ENCODE peak calls at places on chromosomes 13 and 19, in seven cellular contexts. One of them, this sample, is unnamed.

GRCh38 chr19:14167594-14168138 is 31.3 kb upstream of the ASF1B start:
- DNase-seq in ascending aorta: no peak
- DNase-seq in ACHN: no peak
- DNase-seq in cardiac fibroblast: no peak
- DNase-seq in pancreas: no peak
- DNase-seq in SHP77: no peak
- DNase-seq in anterior cingulate cortex: no peak
- DNase-seq in this sample: no peak

GRCh38 chr13:112618501-112618900 is 30.5 kb upstream of the TUBGCP3 start:
- DNase-seq in anterior cingulate cortex: no peak
- DNase-seq in ascending aorta: no peak
- DNase-seq in ACHN: no peak
- DNase-seq in SHP77: peak
- DNase-seq in pancreas: no peak
- DNase-seq in cardiac fibroblast: no peak
- DNase-seq in this sample: no peak

GRCh38 chr13:86282450-86282849 is 483.2 kb upstream of the SLITRK6 start:
- DNase-seq in SHP77: no peak
- DNase-seq in cardiac fibroblast: no peak
- DNase-seq in pancreas: no peak
- DNase-seq in anterior cingulate cortex: no peak
- DNase-seq in ascending aorta: no peak
- DNase-seq in ACHN: peak
- DNase-seq in this sample: no peak

GRCh38 chr19:13055213-13056051 is 47.2 kb downstream of the LYL1 start:
- DNase-seq in cardiac fibroblast: peak
- DNase-seq in ascending aorta: peak
- DNase-seq in SHP77: no peak
- DNase-seq in ACHN: peak
- DNase-seq in anterior cingulate cortex: peak
- DNase-seq in pancreas: peak
- DNase-seq in this sample: peak

GRCh38 chr13:45879666-45880065 is 28.1 kb upstream of the SIAH3 start:
- DNase-seq in ascending aorta: no peak
- DNase-seq in ACHN: peak
- DNase-seq in cardiac fibroblast: peak
- DNase-seq in pancreas: no peak
- DNase-seq in SHP77: peak
- DNase-seq in anterior cingulate cortex: no peak
- DNase-seq in this sample: peak

GRCh38 chr13:48334534-48335127 is 31.1 kb downstream of the RB1 start:
- DNase-seq in anterior cingulate cortex: no peak
- DNase-seq in ascending aorta: no peak
- DNase-seq in ACHN: peak
- DNase-seq in SHP77: peak
- DNase-seq in pancreas: no peak
- DNase-seq in cardiac fibroblast: peak
- DNase-seq in this sample: no peak

GRCh38 chr19:56291857-56292256 is 19.3 kb downstream of the EDDM13 start:
- DNase-seq in pancreas: no peak
- DNase-seq in cardiac fibroblast: no peak
- DNase-seq in ascending aorta: no peak
- DNase-seq in anterior cingulate cortex: no peak
- DNase-seq in SHP77: no peak
- DNase-seq in ACHN: no peak
- DNase-seq in this sample: no peak

GRCh38 chr13:109629737-109630136 is 156.6 kb downstream of the IRS2 start:
- DNase-seq in cardiac fibroblast: no peak
- DNase-seq in ACHN: no peak
- DNase-seq in SHP77: no peak
- DNase-seq in pancreas: no peak
- DNase-seq in ascending aorta: no peak
- DNase-seq in anterior cingulate cortex: no peak
- DNase-seq in this sample: no peak

GRCh38 chr19:13794752-13795589 is at the start of gene ZSWIM4:
- DNase-seq in ACHN: peak
- DNase-seq in anterior cingulate cortex: peak
- DNase-seq in cardiac fibroblast: peak
- DNase-seq in ascending aorta: peak
- DNase-seq in SHP77: peak
- DNase-seq in pancreas: peak
- DNase-seq in this sample: peak

GRCh38 chr19:34662919-34663318 is 14.0 kb downstream of the SCGB2B2 start:
- DNase-seq in ascending aorta: no peak
- DNase-seq in SHP77: peak
- DNase-seq in anterior cingulate cortex: no peak
- DNase-seq in cardiac fibroblast: peak
- DNase-seq in pancreas: no peak
- DNase-seq in ACHN: peak
- DNase-seq in this sample: no peak

GRCh38 chr13:45306966-45307365 is 34.0 kb downstream of the TPT1 start:
- DNase-seq in SHP77: no peak
- DNase-seq in ascending aorta: no peak
- DNase-seq in pancreas: no peak
- DNase-seq in anterior cingulate cortex: peak
- DNase-seq in cardiac fibroblast: no peak
- DNase-seq in ACHN: no peak
- DNase-seq in this sample: no peak

GRCh38 chr19:53977991-53978731 is 13.3 kb upstream of the CACNG6 start:
- DNase-seq in anterior cingulate cortex: peak
- DNase-seq in SHP77: no peak
- DNase-seq in cardiac fibroblast: peak
- DNase-seq in pancreas: peak
- DNase-seq in ACHN: no peak
- DNase-seq in ascending aorta: peak
- DNase-seq in this sample: peak

GRCh38 chr13:114130708-114131580 is 1.5 kb downstream of the RASA3 start:
- DNase-seq in ascending aorta: peak
- DNase-seq in ACHN: peak
- DNase-seq in anterior cingulate cortex: peak
- DNase-seq in pancreas: peak
- DNase-seq in cardiac fibroblast: peak
- DNase-seq in SHP77: no peak
- DNase-seq in this sample: peak

GRCh38 chr13:29791997-29792775 is 58.2 kb downstream of the UBL3 start:
- DNase-seq in ascending aorta: no peak
- DNase-seq in SHP77: no peak
- DNase-seq in ACHN: no peak
- DNase-seq in pancreas: no peak
- DNase-seq in anterior cingulate cortex: no peak
- DNase-seq in cardiac fibroblast: peak
- DNase-seq in this sample: no peak

GRCh38 chr19:54336893-54337857 is 1.8 kb downstream of the LILRA4 start:
- DNase-seq in ACHN: no peak
- DNase-seq in pancreas: no peak
- DNase-seq in SHP77: no peak
- DNase-seq in cardiac fibroblast: no peak
- DNase-seq in anterior cingulate cortex: no peak
- DNase-seq in ascending aorta: no peak
- DNase-seq in this sample: no peak

GRCh38 chr19:45515081-45515624 is 7.9 kb downstream of the VASP start:
- DNase-seq in ACHN: no peak
- DNase-seq in SHP77: no peak
- DNase-seq in pancreas: no peak
- DNase-seq in cardiac fibroblast: no peak
- DNase-seq in ascending aorta: no peak
- DNase-seq in anterior cingulate cortex: no peak
- DNase-seq in this sample: no peak

GRCh38 chr19:33796164-33797100 is at the start of gene KCTD15:
- DNase-seq in pancreas: peak
- DNase-seq in cardiac fibroblast: peak
- DNase-seq in anterior cingulate cortex: peak
- DNase-seq in ascending aorta: no peak
- DNase-seq in ACHN: peak
- DNase-seq in SHP77: peak
- DNase-seq in this sample: no peak

GRCh38 chr19:16462757-16463250 is 9.0 kb downstream of the EPS15L1 start:
- DNase-seq in ascending aorta: no peak
- DNase-seq in ACHN: peak
- DNase-seq in pancreas: no peak
- DNase-seq in anterior cingulate cortex: no peak
- DNase-seq in SHP77: no peak
- DNase-seq in cardiac fibroblast: peak
- DNase-seq in this sample: no peak

GRCh38 chr13:43663474-43664090 is 123.2 kb downstream of the ENOX1 start:
- DNase-seq in ascending aorta: no peak
- DNase-seq in anterior cingulate cortex: no peak
- DNase-seq in ACHN: no peak
- DNase-seq in pancreas: no peak
- DNase-seq in SHP77: no peak
- DNase-seq in cardiac fibroblast: peak
- DNase-seq in this sample: no peak

GRCh38 chr13:21749410-21749809 is 78.5 kb downstream of the FGF9 start:
- DNase-seq in SHP77: no peak
- DNase-seq in ACHN: no peak
- DNase-seq in anterior cingulate cortex: no peak
- DNase-seq in cardiac fibroblast: no peak
- DNase-seq in ascending aorta: no peak
- DNase-seq in pancreas: no peak
- DNase-seq in this sample: no peak

GRCh38 chr13:37209621-37210020 is 104.2 kb upstream of the CSNK1A1L start:
- DNase-seq in ascending aorta: no peak
- DNase-seq in pancreas: no peak
- DNase-seq in SHP77: no peak
- DNase-seq in cardiac fibroblast: no peak
- DNase-seq in ACHN: no peak
- DNase-seq in anterior cingulate cortex: no peak
- DNase-seq in this sample: no peak

GRCh38 chr13:110302154-110302553 is 4.8 kb downstream of the COL4A1 start:
- DNase-seq in ACHN: no peak
- DNase-seq in ascending aorta: no peak
- DNase-seq in pancreas: no peak
- DNase-seq in SHP77: no peak
- DNase-seq in anterior cingulate cortex: no peak
- DNase-seq in cardiac fibroblast: no peak
- DNase-seq in this sample: no peak

GRCh38 chr13:40063278-40063698 is 407.8 kb downstream of the COG6 start:
- DNase-seq in cardiac fibroblast: no peak
- DNase-seq in SHP77: no peak
- DNase-seq in ACHN: no peak
- DNase-seq in pancreas: peak
- DNase-seq in anterior cingulate cortex: no peak
- DNase-seq in ascending aorta: no peak
- DNase-seq in this sample: no peak

GRCh38 chr19:48365602-48366001 is 1.4 kb downstream of the SYNGR4 start:
- DNase-seq in SHP77: no peak
- DNase-seq in ACHN: no peak
- DNase-seq in cardiac fibroblast: no peak
- DNase-seq in ascending aorta: no peak
- DNase-seq in anterior cingulate cortex: no peak
- DNase-seq in pancreas: peak
- DNase-seq in this sample: no peak

GRCh38 chr13:102038787-102039186 is 363.1 kb downstream of the FGF14 start:
- DNase-seq in ACHN: no peak
- DNase-seq in SHP77: no peak
- DNase-seq in anterior cingulate cortex: no peak
- DNase-seq in cardiac fibroblast: no peak
- DNase-seq in ascending aorta: no peak
- DNase-seq in pancreas: no peak
- DNase-seq in this sample: no peak

GRCh38 chr13:94195715-94196114 is 283.8 kb downstream of the DCT start:
- DNase-seq in pancreas: no peak
- DNase-seq in SHP77: no peak
- DNase-seq in cardiac fibroblast: peak
- DNase-seq in anterior cingulate cortex: no peak
- DNase-seq in ascending aorta: no peak
- DNase-seq in ACHN: peak
- DNase-seq in this sample: no peak

GRCh38 chr19:53132231-53132991 is at the start of gene ZNF415:
- DNase-seq in SHP77: no peak
- DNase-seq in pancreas: peak
- DNase-seq in cardiac fibroblast: peak
- DNase-seq in anterior cingulate cortex: peak
- DNase-seq in ACHN: no peak
- DNase-seq in ascending aorta: peak
- DNase-seq in this sample: peak

GRCh38 chr13:86882835-86883234 is 788.3 kb upstream of the SLITRK5 start:
- DNase-seq in pancreas: no peak
- DNase-seq in anterior cingulate cortex: no peak
- DNase-seq in SHP77: peak
- DNase-seq in ACHN: no peak
- DNase-seq in cardiac fibroblast: no peak
- DNase-seq in ascending aorta: no peak
- DNase-seq in this sample: no peak

GRCh38 chr19:45413497-45413896 is 7.1 kb downstream of the POLR1G start:
- DNase-seq in cardiac fibroblast: peak
- DNase-seq in anterior cingulate cortex: no peak
- DNase-seq in ascending aorta: no peak
- DNase-seq in pancreas: no peak
- DNase-seq in SHP77: no peak
- DNase-seq in ACHN: no peak
- DNase-seq in this sample: no peak

GRCh38 chr19:50728084-50728737 is 5.0 kb downstream of the CLEC11A start:
- DNase-seq in ascending aorta: peak
- DNase-seq in cardiac fibroblast: peak
- DNase-seq in SHP77: no peak
- DNase-seq in pancreas: peak
- DNase-seq in anterior cingulate cortex: peak
- DNase-seq in ACHN: no peak
- DNase-seq in this sample: peak

GRCh38 chr13:41315466-41316047 is 4.5 kb downstream of the NAA16 start:
- DNase-seq in ascending aorta: no peak
- DNase-seq in pancreas: no peak
- DNase-seq in cardiac fibroblast: peak
- DNase-seq in SHP77: no peak
- DNase-seq in ACHN: no peak
- DNase-seq in anterior cingulate cortex: no peak
- DNase-seq in this sample: no peak

GRCh38 chr13:80342541-80343371 is 1.8 kb upstream of the SPRY2 start:
- DNase-seq in SHP77: peak
- DNase-seq in ACHN: peak
- DNase-seq in anterior cingulate cortex: peak
- DNase-seq in ascending aorta: peak
- DNase-seq in pancreas: peak
- DNase-seq in cardiac fibroblast: peak
- DNase-seq in this sample: peak

GRCh38 chr19:12696366-12697335 is at the start of gene FBXW9:
- DNase-seq in SHP77: peak
- DNase-seq in ACHN: peak
- DNase-seq in ascending aorta: peak
- DNase-seq in anterior cingulate cortex: peak
- DNase-seq in cardiac fibroblast: peak
- DNase-seq in pancreas: peak
- DNase-seq in this sample: peak

GRCh38 chr13:85386424-85386823 is 412.8 kb downstream of the SLITRK6 start:
- DNase-seq in pancreas: no peak
- DNase-seq in ACHN: peak
- DNase-seq in SHP77: peak
- DNase-seq in cardiac fibroblast: no peak
- DNase-seq in ascending aorta: no peak
- DNase-seq in anterior cingulate cortex: no peak
- DNase-seq in this sample: no peak

GRCh38 chr13:72983085-72983768 is 75.6 kb upstream of the KLF5 start:
- DNase-seq in ascending aorta: no peak
- DNase-seq in ACHN: peak
- DNase-seq in pancreas: no peak
- DNase-seq in anterior cingulate cortex: no peak
- DNase-seq in SHP77: no peak
- DNase-seq in cardiac fibroblast: peak
- DNase-seq in this sample: peak

GRCh38 chr19:7887408-7888144 is 734 bp upstream of the LRRC8E start:
- DNase-seq in SHP77: no peak
- DNase-seq in pancreas: no peak
- DNase-seq in anterior cingulate cortex: no peak
- DNase-seq in ACHN: no peak
- DNase-seq in cardiac fibroblast: no peak
- DNase-seq in ascending aorta: no peak
- DNase-seq in this sample: no peak

GRCh38 chr13:35839746-35840273 is 291.4 kb downstream of the DCLK1 start:
- DNase-seq in cardiac fibroblast: no peak
- DNase-seq in ascending aorta: no peak
- DNase-seq in anterior cingulate cortex: peak
- DNase-seq in pancreas: no peak
- DNase-seq in SHP77: no peak
- DNase-seq in ACHN: no peak
- DNase-seq in this sample: no peak

GRCh38 chr13:111371720-111372119 is 51.3 kb downstream of the TEX29 start:
- DNase-seq in pancreas: no peak
- DNase-seq in SHP77: no peak
- DNase-seq in ascending aorta: no peak
- DNase-seq in cardiac fibroblast: no peak
- DNase-seq in anterior cingulate cortex: no peak
- DNase-seq in ACHN: no peak
- DNase-seq in this sample: no peak